ENCODE peak calls at places on chromosomes 3 and 15, in four cellular contexts. One of them, this sample, is unnamed.

GRCh38 chr3:48407542-48408099 is 22.3 kb downstream of the PLXNB1 start:
- DNase-seq in HepG2: no peak
- DNase-seq in kidney: no peak
- DNase-seq in CD4-positive, alpha-beta memory T cell: no peak
- DNase-seq in this sample: peak; percentile 2

GRCh38 chr15:68558318-68559305 is 20.2 kb upstream of the CORO2B start:
- DNase-seq in HepG2: no peak
- DNase-seq in kidney: no peak
- DNase-seq in CD4-positive, alpha-beta memory T cell: no peak
- DNase-seq in this sample: no peak

GRCh38 chr3:71512000-71512399 is 71.5 kb downstream of the FOXP1 start:
- DNase-seq in HepG2: peak; percentile 10
- DNase-seq in kidney: no peak
- DNase-seq in CD4-positive, alpha-beta memory T cell: peak; percentile 67
- DNase-seq in this sample: peak; percentile 21

GRCh38 chr3:1987983-1988382 is 110.7 kb upstream of the CNTN4 start:
- DNase-seq in HepG2: no peak
- DNase-seq in kidney: no peak
- DNase-seq in CD4-positive, alpha-beta memory T cell: no peak
- DNase-seq in this sample: peak; percentile 38

GRCh38 chr3:110419571-110419970 is 652.0 kb upstream of the NECTIN3 start:
- DNase-seq in HepG2: no peak
- DNase-seq in kidney: no peak
- DNase-seq in CD4-positive, alpha-beta memory T cell: no peak
- DNase-seq in this sample: no peak

GRCh38 chr3:54133196-54133595 is 10.8 kb downstream of the CACNA2D3 start:
- DNase-seq in HepG2: no peak
- DNase-seq in kidney: no peak
- DNase-seq in CD4-positive, alpha-beta memory T cell: no peak
- DNase-seq in this sample: no peak

GRCh38 chr15:47711654-47712053 is 5.7 kb upstream of the SEMA6D start:
- DNase-seq in HepG2: peak; percentile 1
- DNase-seq in kidney: no peak
- DNase-seq in CD4-positive, alpha-beta memory T cell: no peak
- DNase-seq in this sample: no peak

GRCh38 chr3:130895690-130896089 is 1.8 kb downstream of the ATP2C1 start:
- DNase-seq in HepG2: no peak
- DNase-seq in kidney: no peak
- DNase-seq in CD4-positive, alpha-beta memory T cell: no peak
- DNase-seq in this sample: no peak

GRCh38 chr3:46892285-46893145 is 15.0 kb downstream of the PTH1R start:
- DNase-seq in HepG2: no peak
- DNase-seq in kidney: peak; percentile 96
- DNase-seq in CD4-positive, alpha-beta memory T cell: no peak
- DNase-seq in this sample: peak; percentile 73

GRCh38 chr15:48470096-48470495 is 138.9 kb downstream of the DUT start:
- DNase-seq in HepG2: no peak
- DNase-seq in kidney: no peak
- DNase-seq in CD4-positive, alpha-beta memory T cell: no peak
- DNase-seq in this sample: no peak

GRCh38 chr3:159191454-159191853 is 389.6 kb downstream of the MFSD1 start:
- DNase-seq in HepG2: no peak
- DNase-seq in kidney: no peak
- DNase-seq in CD4-positive, alpha-beta memory T cell: no peak
- DNase-seq in this sample: no peak

GRCh38 chr3:39278616-39278935 is 1.3 kb downstream of the CX3CR1 start:
- DNase-seq in HepG2: no peak
- DNase-seq in kidney: no peak
- DNase-seq in CD4-positive, alpha-beta memory T cell: no peak
- DNase-seq in this sample: no peak

GRCh38 chr3:112894258-112894657 is 47.6 kb upstream of the CD200R1L start:
- DNase-seq in HepG2: no peak
- DNase-seq in kidney: no peak
- DNase-seq in CD4-positive, alpha-beta memory T cell: no peak
- DNase-seq in this sample: peak; percentile 6

GRCh38 chr3:112642912-112643506 is 2.1 kb upstream of the CCDC80 start:
- DNase-seq in HepG2: peak; percentile 68
- DNase-seq in kidney: peak; percentile 89
- DNase-seq in CD4-positive, alpha-beta memory T cell: peak; percentile 79
- DNase-seq in this sample: peak; percentile 83

GRCh38 chr3:146903927-146904326 is 298.8 kb upstream of the PLSCR5 start:
- DNase-seq in HepG2: no peak
- DNase-seq in kidney: no peak
- DNase-seq in CD4-positive, alpha-beta memory T cell: no peak
- DNase-seq in this sample: no peak

GRCh38 chr3:38992117-38992779 is 59.5 kb downstream of the SCN11A start:
- DNase-seq in HepG2: no peak
- DNase-seq in kidney: no peak
- DNase-seq in CD4-positive, alpha-beta memory T cell: no peak
- DNase-seq in this sample: no peak

GRCh38 chr3:102827386-102827785 is 392.6 kb downstream of the ZPLD1 start:
- DNase-seq in HepG2: no peak
- DNase-seq in kidney: no peak
- DNase-seq in CD4-positive, alpha-beta memory T cell: no peak
- DNase-seq in this sample: no peak

GRCh38 chr3:71584216-71585061 is 911 bp upstream of the FOXP1 start:
- DNase-seq in HepG2: peak; percentile 68
- DNase-seq in kidney: peak; percentile 66
- DNase-seq in CD4-positive, alpha-beta memory T cell: peak; percentile 50
- DNase-seq in this sample: peak; percentile 71

GRCh38 chr15:36917411-36918267 is 182.7 kb downstream of the MEIS2 start:
- DNase-seq in HepG2: no peak
- DNase-seq in kidney: no peak
- DNase-seq in CD4-positive, alpha-beta memory T cell: no peak
- DNase-seq in this sample: no peak

GRCh38 chr3:12318758-12319621 is 30.1 kb downstream of the PPARG start:
- DNase-seq in HepG2: no peak
- DNase-seq in kidney: no peak
- DNase-seq in CD4-positive, alpha-beta memory T cell: no peak
- DNase-seq in this sample: no peak

GRCh38 chr3:197139586-197139985 is 110.0 kb upstream of the MELTF start:
- DNase-seq in HepG2: no peak
- DNase-seq in kidney: no peak
- DNase-seq in CD4-positive, alpha-beta memory T cell: no peak
- DNase-seq in this sample: no peak

GRCh38 chr3:197149528-197149927 is 119.9 kb upstream of the MELTF start:
- DNase-seq in HepG2: no peak
- DNase-seq in kidney: no peak
- DNase-seq in CD4-positive, alpha-beta memory T cell: no peak
- DNase-seq in this sample: no peak

DNA sequence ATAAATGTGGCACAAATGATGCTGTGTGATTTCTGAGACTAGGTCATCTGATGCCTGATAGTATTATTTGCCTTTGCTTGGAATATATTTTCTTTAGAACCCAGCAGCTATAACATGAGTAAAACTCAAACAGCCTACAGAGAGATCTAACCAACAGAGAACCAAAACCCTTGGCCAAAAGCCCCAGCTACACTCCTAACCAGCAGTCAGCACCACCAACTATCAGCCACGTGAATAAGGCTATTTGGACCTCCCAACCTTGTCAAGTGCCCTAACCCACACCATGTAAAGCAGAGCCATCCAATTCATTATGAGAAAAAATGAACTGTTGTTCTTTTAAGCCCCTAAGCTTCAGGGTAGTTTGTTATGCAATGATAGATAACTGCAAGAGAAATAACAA is 114.6 kb upstream of the MELTF start:
- DNase-seq in HepG2: no peak
- DNase-seq in kidney: no peak
- DNase-seq in CD4-positive, alpha-beta memory T cell: no peak
- DNase-seq in this sample: no peak
- H3K36me3 ChIP-seq in HepG2: peaks cover 5% of the 10 kb centered on the region
- H3K36me3 ChIP-seq in kidney: no peaks in the 10 kb centered on the region
- H3K36me3 ChIP-seq in CD4-positive, alpha-beta memory T cell: no peaks in the 10 kb centered on the region
- H3K36me3 ChIP-seq in this sample: no peaks in the 10 kb centered on the region

GRCh38 chr15:64686130-64686735 is 89.2 kb downstream of the RBPMS2 start:
- DNase-seq in HepG2: peak; percentile 45
- DNase-seq in kidney: no peak
- DNase-seq in CD4-positive, alpha-beta memory T cell: peak; percentile 32
- DNase-seq in this sample: peak; percentile 56
- H3K36me3 ChIP-seq in HepG2: peaks cover 13% of the 10 kb centered on the region
- H3K36me3 ChIP-seq in kidney: peaks cover 42% of the 10 kb centered on the region
- H3K36me3 ChIP-seq in CD4-positive, alpha-beta memory T cell: peaks cover 67% of the 10 kb centered on the region
- H3K36me3 ChIP-seq in this sample: peaks cover 5% of the 10 kb centered on the region

DNA sequence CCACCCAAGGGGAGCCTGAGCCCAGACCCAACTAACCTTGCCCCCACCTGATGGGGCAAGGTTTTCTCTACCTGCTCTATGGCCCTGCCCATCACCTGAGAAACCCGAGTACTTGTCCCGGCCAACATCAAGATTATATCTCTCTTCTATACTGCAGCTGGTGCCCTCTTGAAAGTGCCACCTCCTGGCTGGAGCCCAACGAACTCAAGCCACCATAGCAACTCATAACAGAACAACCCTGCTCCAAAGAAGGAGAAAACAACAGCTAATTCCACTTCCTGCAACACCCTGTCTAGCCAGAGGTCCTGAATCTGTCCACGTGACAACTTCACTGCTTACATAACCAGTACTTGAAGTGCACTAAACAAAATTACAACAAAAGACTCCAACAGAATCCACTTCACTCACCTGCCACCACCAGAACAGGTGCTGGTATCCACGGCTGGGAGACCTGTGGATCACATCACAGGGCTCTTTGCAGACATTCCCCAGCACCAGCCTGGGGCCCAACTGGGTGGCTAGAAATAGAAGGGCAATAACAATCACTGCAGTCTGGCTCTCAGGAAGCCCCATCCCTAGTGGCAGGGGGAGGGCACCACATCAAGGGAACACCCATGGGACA is 49.2 kb downstream of the PIERCE2 start:
- DNase-seq in HepG2: no peak
- DNase-seq in kidney: no peak
- DNase-seq in CD4-positive, alpha-beta memory T cell: no peak
- DNase-seq in this sample: no peak
- H3K36me3 ChIP-seq in HepG2: no peaks in the 10 kb centered on the region
- H3K36me3 ChIP-seq in kidney: no peaks in the 10 kb centered on the region
- H3K36me3 ChIP-seq in CD4-positive, alpha-beta memory T cell: no peaks in the 10 kb centered on the region
- H3K36me3 ChIP-seq in this sample: no peaks in the 10 kb centered on the region

DNA sequence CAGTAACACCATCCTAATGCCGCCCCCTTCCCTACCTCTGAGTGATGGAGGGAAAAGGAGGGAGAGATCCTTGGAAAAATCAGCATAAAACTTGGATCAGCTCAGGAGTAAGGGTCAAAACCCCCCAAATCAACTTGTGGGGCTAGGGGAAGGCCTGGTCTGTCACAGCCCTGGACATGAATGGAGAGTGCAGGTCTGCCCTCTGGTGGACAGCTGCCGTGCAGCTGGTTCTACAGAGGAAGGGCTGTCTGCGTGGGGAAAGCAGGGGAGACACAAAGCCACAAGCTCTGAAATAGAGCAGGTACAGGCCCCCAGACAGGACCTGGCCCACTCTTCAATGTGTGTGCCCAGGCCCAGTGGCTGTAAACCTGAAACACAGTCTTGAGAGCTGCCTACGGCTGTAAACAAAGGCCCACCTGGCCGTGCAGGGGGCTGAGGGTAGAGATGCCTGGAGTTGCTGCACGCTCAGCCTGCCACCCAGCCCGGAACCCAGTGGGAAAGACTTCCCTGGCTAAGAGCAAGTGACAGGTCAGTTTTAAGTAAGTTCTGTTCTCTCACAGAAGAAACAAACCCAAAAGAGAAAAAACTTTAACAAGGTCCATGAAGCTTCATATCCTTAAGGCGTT is 16.4 kb downstream of the CLK3 start:
- DNase-seq in HepG2: peak; percentile 46
- DNase-seq in kidney: no peak
- DNase-seq in CD4-positive, alpha-beta memory T cell: peak; percentile 43
- DNase-seq in this sample: peak; percentile 66
- H3K36me3 ChIP-seq in HepG2: peaks cover 53% of the 10 kb centered on the region
- H3K36me3 ChIP-seq in kidney: peaks cover 68% of the 10 kb centered on the region
- H3K36me3 ChIP-seq in CD4-positive, alpha-beta memory T cell: peaks cover 50% of the 10 kb centered on the region
- H3K36me3 ChIP-seq in this sample: peaks cover 11% of the 10 kb centered on the region

GRCh38 chr3:185912929-185913901 is 24.6 kb downstream of the TRA2B start:
- DNase-seq in HepG2: no peak
- DNase-seq in kidney: no peak
- DNase-seq in CD4-positive, alpha-beta memory T cell: no peak
- DNase-seq in this sample: no peak
- H3K36me3 ChIP-seq in HepG2: peaks cover under 1% of the 10 kb centered on the region
- H3K36me3 ChIP-seq in kidney: peaks cover 32% of the 10 kb centered on the region
- H3K36me3 ChIP-seq in CD4-positive, alpha-beta memory T cell: peaks cover 37% of the 10 kb centered on the region
- H3K36me3 ChIP-seq in this sample: peaks cover 2% of the 10 kb centered on the region